ENCODE peak calls at places on chromosomes 7 and 10, in six cellular contexts. Z is GM23338, N is OCI-LY7, D is HCT116, G is PC-3, X is PC-9. S is an unnamed sample.

GRCh38 chr10:50398823-50399222 is 147.5 kb upstream of the ASAH2 start:
- DNase-seq in Z (no peak), N (no peak), D (no peak), G (no peak), X (no peak), S (no peak)

GRCh38 chr7:104979167-104979841 is 34.7 kb upstream of the KMT2E start:
- DNase-seq in Z (peak; percentile 44), N (no peak), D (no peak), G (no peak), X (no peak), S (no peak)

GRCh38 chr10:21452203-21452602 is 73.3 kb downstream of the SKIDA1 start:
- DNase-seq in Z (peak; percentile 11), N (no peak), D (no peak), G (no peak), X (no peak), S (no peak)

GRCh38 chr7:219581-220150 is 27.3 kb downstream of the FAM20C start:
- DNase-seq in Z (no peak), N (no peak), D (no peak), G (no peak), X (no peak), S (no peak)

GRCh38 chr7:1693991-1694524 is 24.0 kb downstream of the ELFN1 start:
- DNase-seq in Z (peak; percentile 87), N (no peak), D (no peak), G (peak; percentile 18), X (no peak), S (no peak)

GRCh38 chr7:33421384-33421783 is 292.0 kb downstream of the BBS9 start:
- DNase-seq in Z (no peak), N (no peak), D (no peak), G (no peak), X (no peak), S (no peak)

GRCh38 chr10:75788394-75789205 is 357.2 kb downstream of the LRMDA start:
- DNase-seq in Z (no peak), N (no peak), D (no peak), G (peak; percentile 80), X (no peak), S (no peak)

GRCh38 chr10:100382553-100382952 is 35.5 kb downstream of the SCD start:
- DNase-seq in Z (no peak), N (no peak), D (no peak), G (no peak), X (no peak), S (no peak)

GRCh38 chr10:88642991-88643390 is 21.3 kb upstream of the LIPF start:
- DNase-seq in Z (no peak), N (no peak), D (no peak), G (no peak), X (peak; percentile 40), S (no peak)

GRCh38 chr10:73366381-73367298 is 8.0 kb upstream of the CFAP70 start:
- DNase-seq in Z (no peak), N (no peak), D (no peak), G (no peak), X (no peak), S (no peak)

GRCh38 chr7:32043688-32044087 is 26.5 kb downstream of the PDE1C start:
- DNase-seq in Z (no peak), N (no peak), D (no peak), G (peak; percentile 83), X (no peak), S (no peak)

GRCh38 chr7:31323101-31323500 is 17.4 kb downstream of the NEUROD6 start:
- DNase-seq in Z (no peak), N (no peak), D (no peak), G (no peak), X (no peak), S (no peak)

GRCh38 chr7:128911441-128912031 is 1.0 kb upstream of the KCP start:
- DNase-seq in Z (peak; percentile 77), N (no peak), D (no peak), G (no peak), X (no peak), S (no peak)

GRCh38 chr7:127253289-127254162 is 785 bp upstream of the GRM8 start:
- DNase-seq in Z (peak; percentile 86), N (peak; percentile 52), D (peak; percentile 15), G (peak; percentile 58), X (no peak), S (peak; percentile 78)

GRCh38 chr10:56880541-56880940 is 519.5 kb upstream of the ZWINT start:
- DNase-seq in Z (no peak), N (no peak), D (no peak), G (no peak), X (no peak), S (no peak)

GRCh38 chr10:101467286-101467770 is 113.4 kb downstream of the BTRC start:
- DNase-seq in Z (peak; percentile 87), N (peak; percentile 74), D (peak; percentile 76), G (peak; percentile 69), X (peak; percentile 79), S (peak; percentile 83)

GRCh38 chr10:47025540-47026300 is 114.5 kb downstream of the PTPN20 start:
- DNase-seq in Z (no peak), N (no peak), D (no peak), G (peak; percentile 27), X (no peak), S (no peak)

GRCh38 chr10:22341936-22342222 is 3.4 kb upstream of the SPAG6 start:
- DNase-seq in Z (no peak), N (no peak), D (no peak), G (no peak), X (no peak), S (no peak)

GRCh38 chr7:21898265-21898930 is 47.3 kb downstream of the CDCA7L start:
- DNase-seq in Z (no peak), N (peak; percentile 66), D (no peak), G (no peak), X (no peak), S (peak; percentile 63)

GRCh38 chr10:97574374-97575100 is 2.0 kb downstream of the ANKRD2 start:
- DNase-seq in Z (peak; percentile 58), N (no peak), D (peak; percentile 85), G (peak; percentile 95), X (peak; percentile 92), S (no peak)

GRCh38 chr10:51789118-51789517 is 89.7 kb upstream of the CSTF2T start:
- DNase-seq in Z (no peak), N (no peak), D (no peak), G (no peak), X (no peak), S (peak; percentile 16)

GRCh38 chr10:18195060-18195799 is 55.0 kb downstream of the CACNB2 start:
- DNase-seq in Z (no peak), N (no peak), D (no peak), G (no peak), X (no peak), S (no peak)

GRCh38 chr7:156156734-156157408 is 344.6 kb upstream of the SHH start:
- DNase-seq in Z (peak; percentile 57), N (no peak), D (peak; percentile 54), G (peak; percentile 70), X (no peak), S (peak; percentile 27)

GRCh38 chr7:7719235-7719634 is 828 bp upstream of the RPA3 start:
- DNase-seq in Z (no peak), N (peak; percentile 61), D (peak; percentile 26), G (peak; percentile 77), X (peak; percentile 67), S (peak; percentile 94)

GRCh38 chr7:114843102-114843501 is 78.8 kb upstream of the MDFIC start:
- DNase-seq in Z (peak; percentile 17), N (no peak), D (no peak), G (no peak), X (no peak), S (peak; percentile 62)

GRCh38 chr10:15775513-15775912 is 55.8 kb upstream of the ITGA8 start:
- DNase-seq in Z (no peak), N (no peak), D (no peak), G (peak; percentile 28), X (peak; percentile 38), S (no peak)

GRCh38 chr7:139358541-139359365 is 941 bp upstream of the LUC7L2 start:
- DNase-seq in Z (peak; percentile 65), N (peak; percentile 65), D (peak; percentile 40), G (peak; percentile 35), X (peak; percentile 70), S (peak; percentile 77)

GRCh38 chr10:71585579-71586092 is 133.9 kb downstream of the C10orf105 start:
- DNase-seq in Z (no peak), N (no peak), D (no peak), G (no peak), X (no peak), S (no peak)

GRCh38 chr10:112203328-112204076 is 19.9 kb upstream of the GPAM start:
- DNase-seq in Z (no peak), N (no peak), D (no peak), G (no peak), X (no peak), S (no peak)

GRCh38 chr10:92121686-92122492 is 169.0 kb downstream of the CPEB3 start:
- DNase-seq in Z (no peak), N (no peak), D (no peak), G (no peak), X (no peak), S (no peak)
- H3K9me2 ChIP-seq in Z (peaks cover 5% of the 10 kb centered on the region), N (no peaks in the 10 kb centered on the region), D (no peaks in the 10 kb centered on the region), G (no peaks in the 10 kb centered on the region), X (no peaks in the 10 kb centered on the region), S (no peaks in the 10 kb centered on the region)

GRCh38 chr10:70169011-70169410 is 1.3 kb downstream of the SAR1A start:
- DNase-seq in Z (no peak), N (no peak), D (no peak), G (no peak), X (no peak), S (no peak)
- H4K20me1 ChIP-seq in Z (peaks cover 42% of the 10 kb centered on the region), N (peaks cover 27% of the 10 kb centered on the region), D (peaks cover 23% of the 10 kb centered on the region), G (peaks cover 54% of the 10 kb centered on the region), X (peaks cover 55% of the 10 kb centered on the region), S (peaks cover 4% of the 10 kb centered on the region)

GRCh38 chr10:43105793-43106158 is 28.9 kb downstream of the RET start:
- DNase-seq in Z (no peak), N (no peak), D (no peak), G (no peak), X (no peak), S (peak; percentile 10)
- TF ChIP-seq CTCF in Z (no peak), N (peak; percentile 5), D (no peak), G (peak; percentile 28), X (peak; percentile 48), S (no peak)

GRCh38 chr10:129020621-129021020 is 446.4 kb upstream of the MGMT start:
- DNase-seq in Z (no peak), N (no peak), D (no peak), G (no peak), X (no peak), S (no peak)
- H3K9me2 ChIP-seq in Z (no peaks in the 10 kb centered on the region), N (no peaks in the 10 kb centered on the region), D (no peaks in the 10 kb centered on the region), G (no peaks in the 10 kb centered on the region), X (no peaks in the 10 kb centered on the region), S (no peaks in the 10 kb centered on the region)